ENCODE peak calls at places on chromosomes 5 and 9, in four cellular contexts. W is HL-60, V is GM12878, M is K562. F is an unnamed sample.

GRCh38 chr5:149549461-149550266 is 1.6 kb downstream of the CSNK1A1 start:
- DNase-seq in W (peak; percentile 52), V (peak; percentile 32), M (no peak), F (peak; percentile 37)

GRCh38 chr5:72586788-72587530 is 79.7 kb upstream of the ZNF366 start:
- DNase-seq in W (no peak), V (no peak), M (no peak), F (no peak)

GRCh38 chr9:34624475-34624984 is 4.2 kb upstream of the DCTN3 start:
- DNase-seq in W (no peak), V (no peak), M (no peak), F (no peak)

GRCh38 chr9:93657331-93658111 is 81.1 kb downstream of the PHF2 start:
- DNase-seq in W (no peak), V (no peak), M (no peak), F (no peak)

GRCh38 chr5:154628685-154629084 is 126.5 kb upstream of the LARP1 start:
- DNase-seq in W (no peak), V (no peak), M (no peak), F (no peak)

GRCh38 chr5:173885481-173886010 is 2.6 kb upstream of the CPEB4 start:
- DNase-seq in W (peak; percentile 73), V (no peak), M (no peak), F (no peak)

GRCh38 chr9:79629721-79630120 is 58.0 kb downstream of the TLE4 start:
- DNase-seq in W (no peak), V (no peak), M (no peak), F (no peak)

GRCh38 chr5:127602896-127603470 is 45.9 kb upstream of the CTXN3 start:
- DNase-seq in W (no peak), V (no peak), M (no peak), F (no peak)

GRCh38 chr5:139745121-139745799 is 50.3 kb upstream of the PSD2 start:
- DNase-seq in W (no peak), V (no peak), M (peak; percentile 75), F (no peak)

GRCh38 chr5:149380466-149381121 is 1.5 kb upstream of the IL17B start:
- DNase-seq in W (no peak), V (no peak), M (no peak), F (no peak)

GRCh38 chr5:96287181-96287580 is 145.9 kb downstream of the PCSK1 start:
- DNase-seq in W (no peak), V (no peak), M (no peak), F (no peak)

GRCh38 chr5:179405426-179406030 is 60.3 kb upstream of the ADAMTS2 start:
- DNase-seq in W (no peak), V (no peak), M (no peak), F (no peak)

GRCh38 chr5:7540806-7541205 is 144.9 kb downstream of the ADCY2 start:
- DNase-seq in W (no peak), V (no peak), M (no peak), F (no peak)

GRCh38 chr5:136356747-136357469 is 8.4 kb downstream of the TRPC7 start:
- DNase-seq in W (no peak), V (no peak), M (no peak), F (no peak)

GRCh38 chr5:52875827-52876226 is 88.1 kb downstream of the ITGA1 start:
- DNase-seq in W (no peak), V (no peak), M (no peak), F (no peak)

GRCh38 chr5:98604301-98604700 is 169.2 kb upstream of the RGMB start:
- DNase-seq in W (no peak), V (no peak), M (no peak), F (no peak)

GRCh38 chr9:2570615-2571479 is 50.7 kb upstream of the VLDLR start:
- DNase-seq in W (peak; percentile 95), V (peak; percentile 78), M (peak; percentile 17), F (no peak)

GRCh38 chr9:126788631-126789349 is 16.1 kb upstream of the ZBTB43 start:
- DNase-seq in W (no peak), V (no peak), M (no peak), F (no peak)
- TF ChIP-seq SPI1 in W (no peak), V (no peak), M (no peak), F (no peak)

DNA sequence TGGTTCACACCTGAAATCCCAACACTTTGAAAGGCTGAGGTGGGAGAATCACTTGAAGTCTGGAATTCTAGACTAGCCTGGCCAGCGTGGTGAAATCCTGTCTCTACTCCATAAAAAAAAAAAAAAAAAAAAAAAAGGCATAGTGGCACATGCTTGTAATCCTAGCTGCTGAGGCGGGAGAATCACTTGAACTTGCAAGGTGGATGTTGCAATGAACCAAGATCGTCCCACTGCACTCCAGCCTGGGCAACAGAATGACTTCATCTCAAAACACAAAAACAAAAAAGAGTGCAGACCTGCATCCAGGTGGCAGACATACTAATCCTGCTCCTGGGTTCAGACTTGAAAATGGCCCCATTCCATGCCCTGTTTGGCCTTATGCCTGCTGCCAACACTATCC is 21.8 kb upstream of the ADAMTS19 start:
- DNase-seq in W (no peak), V (no peak), M (no peak), F (no peak)
- TF ChIP-seq SPI1 in W (no peak), V (no peak), M (no peak), F (no peak)

DNA sequence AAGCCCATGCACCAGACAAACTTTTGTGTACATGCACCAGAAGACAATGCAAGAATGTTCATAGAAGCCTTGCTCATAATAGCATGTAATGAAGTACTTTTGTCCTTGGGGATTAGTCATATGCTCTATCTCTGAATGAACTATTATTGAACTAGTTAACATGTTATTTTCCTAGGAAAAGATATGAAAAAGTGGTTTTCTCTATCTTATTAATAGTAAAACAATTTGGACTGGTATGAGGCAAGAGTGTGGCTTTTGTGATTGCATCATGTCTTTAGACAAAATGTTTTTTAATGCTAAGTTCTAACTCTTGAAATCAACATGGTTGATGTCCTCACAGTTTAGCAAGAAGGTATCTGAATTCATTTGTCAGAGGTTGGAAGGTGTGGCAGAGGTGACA is 55.7 kb upstream of the SPDL1 start:
- DNase-seq in W (no peak), V (no peak), M (no peak), F (no peak)
- TF ChIP-seq SPI1 in W (no peak), V (no peak), M (no peak), F (no peak)

GRCh38 chr9:98317134-98317857 is 61.8 kb upstream of the TBC1D2 start:
- DNase-seq in W (no peak), V (no peak), M (no peak), F (no peak)
- TF ChIP-seq SPI1 in W (no peak), V (no peak), M (no peak), F (no peak)

GRCh38 chr5:31477971-31478370 is 53.9 kb downstream of the DROSHA start:
- DNase-seq in W (no peak), V (no peak), M (no peak), F (no peak)

GRCh38 chr5:31479706-31480105 is 52.2 kb downstream of the DROSHA start:
- DNase-seq in W (no peak), V (no peak), M (no peak), F (no peak)

GRCh38 chr5:31476607-31477200 is 55.2 kb downstream of the DROSHA start:
- DNase-seq in W (no peak), V (no peak), M (no peak), F (no peak)

GRCh38 chr5:31477516-31477915 is 54.4 kb downstream of the DROSHA start:
- DNase-seq in W (no peak), V (no peak), M (no peak), F (no peak)

DNA sequence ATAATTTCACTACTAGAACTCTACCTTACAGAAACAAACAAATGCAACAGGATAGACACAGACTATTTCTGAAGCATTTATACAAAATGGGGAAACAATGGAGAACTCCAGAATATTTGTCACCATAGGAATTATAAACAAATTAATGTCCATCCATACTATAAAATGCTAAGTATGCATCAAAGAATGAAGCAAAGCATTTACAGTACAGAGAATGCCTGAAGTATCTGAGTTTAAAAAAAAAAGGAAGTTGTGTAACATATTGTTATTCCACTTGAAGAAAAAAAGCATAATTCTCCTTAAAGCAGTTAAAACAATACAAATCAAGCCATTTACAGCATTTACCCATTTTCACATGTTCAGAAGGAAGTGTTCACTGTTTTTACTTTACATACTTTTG is 53.0 kb downstream of the DROSHA start:
- DNase-seq in W (no peak), V (no peak), M (no peak), F (no peak)
- TF ChIP-seq SPI1 in W (no peak), V (no peak), M (no peak), F (no peak)

GRCh38 chr5:81075041-81075440 is 114.9 kb downstream of the RASGRF2 start:
- DNase-seq in W (no peak), V (no peak), M (no peak), F (no peak)
- TF ChIP-seq SPI1 in W (no peak), V (no peak), M (no peak), F (no peak)

DNA sequence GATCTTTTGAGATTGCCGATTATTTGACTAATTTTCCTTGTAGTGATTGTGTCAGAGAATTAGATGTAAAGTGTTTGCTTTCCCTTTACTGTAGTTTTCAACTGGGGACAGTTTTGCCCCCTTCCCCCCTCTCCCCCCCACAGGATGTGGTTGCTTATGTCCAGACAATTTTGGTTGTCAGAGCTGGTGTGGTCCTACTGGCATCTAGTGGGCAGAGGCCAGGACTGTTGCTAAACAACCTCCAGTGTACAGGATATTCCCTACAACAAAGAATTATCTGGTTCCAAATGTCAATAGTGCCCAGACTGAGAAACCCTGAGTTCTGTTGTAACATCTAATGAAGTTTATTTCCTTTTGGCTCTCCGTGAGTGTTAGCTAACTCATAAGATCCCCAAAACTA is 20.0 kb downstream of the TMEFF1 start:
- DNase-seq in W (no peak), V (no peak), M (no peak), F (no peak)
- TF ChIP-seq SPI1 in W (no peak), V (no peak), M (no peak), F (no peak)

DNA sequence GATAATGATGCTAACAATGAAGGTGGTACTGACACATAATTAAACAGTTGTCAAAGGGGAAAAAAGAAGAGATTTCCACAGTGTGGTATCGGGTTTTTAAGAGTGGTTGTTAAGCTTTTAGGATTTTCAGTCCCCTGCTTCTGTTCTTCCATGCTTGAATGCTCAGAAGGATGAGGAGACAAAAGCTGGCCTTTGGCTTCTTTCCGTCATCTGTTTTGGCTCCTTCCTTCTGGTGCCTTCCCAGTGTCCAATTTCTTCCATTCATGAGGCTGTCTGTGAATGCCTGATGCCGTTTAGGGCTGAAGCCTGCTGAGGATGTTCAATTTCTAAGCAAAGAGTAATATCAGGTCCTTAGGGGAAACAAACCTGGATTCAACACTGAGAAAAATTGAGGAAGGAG is 179.6 kb upstream of the GLRA1 start:
- DNase-seq in W (no peak), V (no peak), M (no peak), F (no peak)
- TF ChIP-seq SPI1 in W (no peak), V (no peak), M (no peak), F (no peak)

F was measured in GM12891.